ENCODE peak calls at places on chromosomes 5 and 9, in four cellular contexts. One of them, this sample, is unnamed.

GRCh38 chr5:146754621-146755020 is 123.9 kb downstream of the PPP2R2B start:
- DNase-seq in lower lobe of right lung: no peak
- DNase-seq in fibroblast of lung: no peak
- DNase-seq in neural progenitor cell: no peak
- DNase-seq in this sample: no peak

GRCh38 chr5:139180850-139181785 is 17.1 kb downstream of the SIL1 start:
- DNase-seq in lower lobe of right lung: no peak
- DNase-seq in fibroblast of lung: peak
- DNase-seq in neural progenitor cell: no peak
- DNase-seq in this sample: no peak

GRCh38 chr5:102778478-102778877 is 23.4 kb downstream of the PAM start:
- DNase-seq in lower lobe of right lung: no peak
- DNase-seq in fibroblast of lung: peak
- DNase-seq in neural progenitor cell: no peak
- DNase-seq in this sample: no peak

GRCh38 chr5:42168091-42168670 is 243.1 kb downstream of the FBXO4 start:
- DNase-seq in lower lobe of right lung: no peak
- DNase-seq in fibroblast of lung: no peak
- DNase-seq in neural progenitor cell: no peak
- DNase-seq in this sample: no peak

GRCh38 chr9:16100596-16101091 is 547.8 kb downstream of the CCDC171 start:
- DNase-seq in lower lobe of right lung: no peak
- DNase-seq in fibroblast of lung: peak
- DNase-seq in neural progenitor cell: peak
- DNase-seq in this sample: peak

GRCh38 chr5:35776757-35777156 is 79.9 kb upstream of the IL7R start:
- DNase-seq in lower lobe of right lung: no peak
- DNase-seq in fibroblast of lung: no peak
- DNase-seq in neural progenitor cell: no peak
- DNase-seq in this sample: no peak

GRCh38 chr9:77743381-77743780 is 95.3 kb upstream of the GNA14 start:
- DNase-seq in lower lobe of right lung: no peak
- DNase-seq in fibroblast of lung: peak
- DNase-seq in neural progenitor cell: no peak
- DNase-seq in this sample: no peak

GRCh38 chr5:131747180-131748105 is 49.4 kb downstream of the FNIP1 start:
- DNase-seq in lower lobe of right lung: no peak
- DNase-seq in fibroblast of lung: peak
- DNase-seq in neural progenitor cell: no peak
- DNase-seq in this sample: no peak

GRCh38 chr5:131947445-131947844 is 2.0 kb upstream of the MEIKIN start:
- DNase-seq in lower lobe of right lung: no peak
- DNase-seq in fibroblast of lung: no peak
- DNase-seq in neural progenitor cell: no peak
- DNase-seq in this sample: no peak

DNA sequence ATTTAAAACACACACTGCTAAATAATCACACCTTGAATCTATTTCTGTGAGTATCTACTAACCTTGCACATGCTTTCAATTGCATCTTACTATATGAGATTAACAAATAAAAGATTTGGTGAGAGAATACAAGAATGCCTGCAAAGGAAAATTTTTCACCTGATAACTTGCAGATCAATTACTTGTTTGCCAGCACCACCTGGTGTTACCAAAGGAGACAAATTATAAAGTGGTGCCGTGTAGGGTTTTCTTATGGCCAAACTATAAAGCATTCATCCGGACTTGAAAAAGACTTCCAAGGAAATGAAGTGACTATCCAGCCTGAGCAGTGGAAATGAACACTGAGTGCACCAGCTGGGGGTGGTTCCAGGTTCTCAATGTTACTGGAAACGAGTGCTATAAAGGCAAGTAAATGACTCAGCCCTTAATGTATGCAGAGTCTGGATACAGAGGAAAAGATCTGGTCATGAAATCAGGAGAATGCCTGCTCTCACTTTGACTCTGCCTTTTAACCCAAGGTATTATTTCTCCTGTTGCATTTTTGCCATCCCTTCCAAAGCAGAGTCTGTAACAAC is 113.2 kb downstream of the DNAH5 start:
- DNase-seq in lower lobe of right lung: no peak
- DNase-seq in fibroblast of lung: no peak
- DNase-seq in neural progenitor cell: no peak
- DNase-seq in this sample: no peak
- TF ChIP-seq CTCF in lower lobe of right lung: no peak
- TF ChIP-seq CTCF in fibroblast of lung: no peak
- TF ChIP-seq CTCF in neural progenitor cell: peak
- TF ChIP-seq CTCF in this sample: no peak

DNA sequence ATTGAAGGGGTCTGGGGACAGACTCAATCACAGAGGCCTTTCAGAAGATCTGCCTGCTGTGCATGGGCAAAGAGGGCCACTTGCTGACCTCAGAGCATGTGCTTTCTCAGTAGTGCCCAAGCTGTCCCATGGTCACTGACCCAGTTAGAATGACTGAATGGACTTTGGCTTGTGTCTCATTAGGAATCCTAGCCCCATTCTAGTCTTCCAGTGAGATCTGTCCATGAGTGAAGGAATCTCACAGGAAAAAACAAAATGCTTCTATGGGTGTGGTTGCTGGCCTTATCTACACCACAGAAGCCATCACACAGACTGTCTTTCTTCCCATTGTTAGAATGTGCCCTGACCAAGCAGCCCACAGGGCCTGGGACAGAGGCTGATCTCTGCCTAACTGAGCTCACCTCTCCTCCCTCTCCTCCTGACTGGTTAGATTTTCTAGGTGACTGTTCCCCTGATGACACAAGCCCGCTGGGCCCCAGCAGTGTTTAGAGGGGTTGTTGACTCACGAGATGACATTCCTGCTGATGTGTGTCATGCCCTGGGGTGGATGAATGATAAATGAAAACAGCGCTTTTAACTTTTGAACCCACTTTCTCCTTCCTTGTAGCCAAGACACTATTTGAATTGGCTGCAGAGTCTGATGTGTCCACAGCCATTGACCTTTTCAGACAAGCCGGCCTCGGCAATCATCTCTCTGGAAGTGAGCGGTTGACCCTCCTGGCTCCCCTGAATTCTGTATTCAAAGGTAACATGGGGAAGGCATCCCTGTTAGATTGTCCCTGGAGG is 24.7 kb downstream of the TGFBI start:
- DNase-seq in lower lobe of right lung: no peak
- DNase-seq in fibroblast of lung: peak
- DNase-seq in neural progenitor cell: no peak
- DNase-seq in this sample: no peak
- TF ChIP-seq CTCF in lower lobe of right lung: no peak
- TF ChIP-seq CTCF in fibroblast of lung: no peak
- TF ChIP-seq CTCF in neural progenitor cell: no peak
- TF ChIP-seq CTCF in this sample: no peak

DNA sequence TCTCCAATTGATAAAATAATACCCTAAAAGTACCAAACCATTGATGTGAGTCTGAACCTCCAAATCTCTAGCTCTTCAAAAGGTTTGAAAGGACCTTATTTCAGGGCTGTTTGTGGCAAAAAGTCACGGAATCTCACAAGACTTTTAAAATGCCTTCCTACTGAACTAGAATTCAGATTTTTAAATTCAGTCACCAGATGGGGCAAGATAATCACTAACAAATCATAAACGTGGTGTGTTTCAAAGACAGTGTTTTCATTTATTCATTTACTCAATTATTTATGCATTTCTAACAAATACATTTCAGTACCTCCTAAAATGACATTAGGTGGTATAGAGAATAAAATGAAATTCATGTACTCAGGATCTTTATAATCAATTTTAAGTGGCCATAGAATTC is 68.2 kb upstream of the SMC2 start:
- DNase-seq in lower lobe of right lung: no peak
- DNase-seq in fibroblast of lung: peak
- DNase-seq in neural progenitor cell: no peak
- DNase-seq in this sample: no peak
- TF ChIP-seq CTCF in lower lobe of right lung: no peak
- TF ChIP-seq CTCF in fibroblast of lung: peak
- TF ChIP-seq CTCF in neural progenitor cell: no peak
- TF ChIP-seq CTCF in this sample: no peak

DNA sequence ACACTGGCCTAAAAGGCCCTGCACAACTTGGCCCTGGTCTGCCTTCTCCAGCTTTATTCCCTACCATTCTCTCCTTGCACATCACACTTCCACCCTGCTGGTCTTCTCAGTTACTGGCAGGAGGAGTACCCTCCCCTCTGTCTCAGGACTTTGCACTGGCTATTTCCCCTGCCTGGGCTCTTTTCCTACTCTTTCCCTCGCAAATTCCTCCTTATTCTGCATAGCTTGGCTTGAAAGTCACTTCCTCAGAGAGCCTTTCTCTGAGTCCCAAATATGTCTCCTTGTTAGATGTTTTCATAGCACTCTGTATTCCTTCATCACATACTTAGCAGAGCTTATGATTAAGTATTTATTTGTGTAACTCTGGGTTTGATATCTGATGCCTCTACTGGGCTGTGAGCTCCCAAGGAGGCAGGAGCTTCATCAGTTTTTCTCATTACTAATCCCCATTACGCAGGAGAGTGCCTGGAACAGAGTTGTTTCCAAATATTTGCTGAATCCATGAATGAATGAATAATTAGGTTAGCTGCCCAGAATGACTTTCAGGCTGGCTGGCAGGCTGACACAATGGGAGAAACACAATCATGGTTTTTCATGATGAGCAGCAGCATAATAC is 159.9 kb upstream of the KLF9 start:
- DNase-seq in lower lobe of right lung: no peak
- DNase-seq in fibroblast of lung: peak
- DNase-seq in neural progenitor cell: peak
- DNase-seq in this sample: no peak
- TF ChIP-seq CTCF in lower lobe of right lung: no peak
- TF ChIP-seq CTCF in fibroblast of lung: no peak
- TF ChIP-seq CTCF in neural progenitor cell: no peak
- TF ChIP-seq CTCF in this sample: no peak

GRCh38 chr5:2381070-2381469 is 370.4 kb downstream of the IRX2 start:
- DNase-seq in lower lobe of right lung: no peak
- DNase-seq in fibroblast of lung: no peak
- DNase-seq in neural progenitor cell: no peak
- DNase-seq in this sample: no peak
- TF ChIP-seq CTCF in lower lobe of right lung: no peak
- TF ChIP-seq CTCF in fibroblast of lung: no peak
- TF ChIP-seq CTCF in neural progenitor cell: no peak
- TF ChIP-seq CTCF in this sample: no peak

GRCh38 chr5:151953833-151954232 is 29.2 kb upstream of the GLRA1 start:
- DNase-seq in lower lobe of right lung: no peak
- DNase-seq in fibroblast of lung: no peak
- DNase-seq in neural progenitor cell: no peak
- DNase-seq in this sample: no peak

GRCh38 chr5:151949909-151950308 is 25.3 kb upstream of the GLRA1 start:
- DNase-seq in lower lobe of right lung: no peak
- DNase-seq in fibroblast of lung: no peak
- DNase-seq in neural progenitor cell: no peak
- DNase-seq in this sample: no peak

GRCh38 chr5:151952233-151952632 is 27.6 kb upstream of the GLRA1 start:
- DNase-seq in lower lobe of right lung: no peak
- DNase-seq in fibroblast of lung: no peak
- DNase-seq in neural progenitor cell: no peak
- DNase-seq in this sample: no peak

GRCh38 chr5:151950681-151951080 is 26.0 kb upstream of the GLRA1 start:
- DNase-seq in lower lobe of right lung: no peak
- DNase-seq in fibroblast of lung: no peak
- DNase-seq in neural progenitor cell: no peak
- DNase-seq in this sample: no peak

DNA sequence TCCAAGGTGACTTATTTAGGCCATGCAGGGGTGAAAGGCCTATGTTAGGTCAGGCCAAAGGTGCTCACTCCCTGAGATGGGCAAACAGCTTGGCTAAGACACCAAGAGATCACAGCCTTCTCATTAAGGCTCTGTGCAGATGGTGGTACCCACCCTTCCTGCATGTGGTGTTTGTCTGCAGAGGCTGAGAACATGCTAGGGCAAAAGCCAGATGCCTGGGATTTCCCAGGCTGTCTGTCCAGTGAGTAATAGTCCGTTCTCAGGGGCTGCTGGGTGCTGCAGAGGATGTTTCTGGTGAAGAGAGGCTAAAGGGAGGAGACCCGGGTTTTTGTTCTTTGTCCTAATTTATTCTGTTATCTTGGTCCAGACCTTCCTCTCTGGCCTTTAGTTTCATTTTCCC is 23.3 kb upstream of the GLRA1 start:
- DNase-seq in lower lobe of right lung: no peak
- DNase-seq in fibroblast of lung: no peak
- DNase-seq in neural progenitor cell: no peak
- DNase-seq in this sample: no peak
- TF ChIP-seq CTCF in lower lobe of right lung: no peak
- TF ChIP-seq CTCF in fibroblast of lung: no peak
- TF ChIP-seq CTCF in neural progenitor cell: no peak
- TF ChIP-seq CTCF in this sample: no peak

GRCh38 chr9:13970426-13970825 is 343.5 kb downstream of the NFIB start:
- DNase-seq in lower lobe of right lung: no peak
- DNase-seq in fibroblast of lung: no peak
- DNase-seq in neural progenitor cell: no peak
- DNase-seq in this sample: no peak
- TF ChIP-seq CTCF in lower lobe of right lung: no peak
- TF ChIP-seq CTCF in fibroblast of lung: no peak
- TF ChIP-seq CTCF in neural progenitor cell: no peak
- TF ChIP-seq CTCF in this sample: no peak

GRCh38 chr9:33082135-33082534 is 5.7 kb upstream of the SMU1 start:
- DNase-seq in lower lobe of right lung: no peak
- DNase-seq in fibroblast of lung: no peak
- DNase-seq in neural progenitor cell: no peak
- DNase-seq in this sample: no peak

GRCh38 chr9:33080534-33080933 is 4.1 kb upstream of the SMU1 start:
- DNase-seq in lower lobe of right lung: no peak
- DNase-seq in fibroblast of lung: no peak
- DNase-seq in neural progenitor cell: no peak
- DNase-seq in this sample: no peak

GRCh38 chr9:33076360-33077004 is at the start of gene SMU1:
- DNase-seq in lower lobe of right lung: peak
- DNase-seq in fibroblast of lung: peak
- DNase-seq in neural progenitor cell: peak
- DNase-seq in this sample: peak

GRCh38 chr9:33082538-33083326 is 6.3 kb upstream of the SMU1 start:
- DNase-seq in lower lobe of right lung: peak
- DNase-seq in fibroblast of lung: no peak
- DNase-seq in neural progenitor cell: no peak
- DNase-seq in this sample: no peak

DNA sequence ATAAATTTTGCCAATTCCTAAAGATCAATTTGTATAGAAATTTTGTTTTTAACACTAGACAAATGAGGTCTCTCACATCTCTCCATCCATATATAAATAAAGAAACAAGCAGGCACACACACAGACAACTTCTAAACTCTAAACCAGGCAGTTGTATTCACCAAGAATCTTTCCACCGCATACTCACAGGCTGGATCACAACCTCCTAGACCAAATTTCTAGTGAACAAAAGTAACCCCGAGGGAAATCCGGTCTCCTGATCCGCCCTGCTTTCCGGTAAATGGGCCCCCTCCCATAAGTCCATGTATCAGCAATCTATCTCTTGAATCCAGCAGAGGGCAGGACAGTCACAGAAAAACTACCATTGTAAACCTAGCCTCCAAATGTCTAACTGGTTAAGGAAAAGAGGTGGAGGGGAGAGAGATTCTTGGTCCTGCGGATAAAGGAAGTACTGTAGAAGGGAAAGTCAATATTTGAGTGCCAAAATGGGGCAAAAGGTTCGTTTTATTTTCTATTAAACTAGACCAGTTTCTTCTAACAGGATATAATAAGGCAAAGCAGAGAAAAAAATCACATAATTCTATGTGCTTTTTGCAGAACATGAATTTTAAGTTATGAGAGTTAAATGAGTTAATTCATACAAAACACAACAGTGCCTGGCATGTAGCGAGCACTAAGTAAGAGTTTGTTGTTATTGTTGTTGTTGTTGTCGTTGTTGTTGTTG is 4.8 kb upstream of the SMU1 start:
- DNase-seq in lower lobe of right lung: no peak
- DNase-seq in fibroblast of lung: peak
- DNase-seq in neural progenitor cell: peak
- DNase-seq in this sample: peak
- TF ChIP-seq CTCF in lower lobe of right lung: peak
- TF ChIP-seq CTCF in fibroblast of lung: peak
- TF ChIP-seq CTCF in neural progenitor cell: peak
- TF ChIP-seq CTCF in this sample: peak

GRCh38 chr5:16679863-16680262 is 63.1 kb upstream of the RETREG1 start:
- DNase-seq in lower lobe of right lung: no peak
- DNase-seq in fibroblast of lung: no peak
- DNase-seq in neural progenitor cell: peak
- DNase-seq in this sample: no peak
- TF ChIP-seq CTCF in lower lobe of right lung: no peak
- TF ChIP-seq CTCF in fibroblast of lung: peak
- TF ChIP-seq CTCF in neural progenitor cell: peak
- TF ChIP-seq CTCF in this sample: no peak

This sample was measured in neural crest cell.